ENCODE peak calls at places on chromosomes 16 and 17, in four cellular contexts. R is endodermal cell, T is astrocyte, B is thoracic aorta. U is an unnamed sample. For H3K36me3, the result is how much of the 10 kb centered on the place peaks cover.

GRCh38 chr16:3001316-3001715 is 11.4 kb upstream of the CLDN9 start:
- DNase-seq in T (no peak), B (no peak), R (peak), U (no peak)

GRCh38 chr16:66274335-66275110 is 92.0 kb upstream of the CDH5 start:
- DNase-seq in R (peak), T (no peak), B (no peak), U (no peak)

GRCh38 chr17:10521949-10522348 is 3.6 kb upstream of the MYH1 start:
- DNase-seq in B (no peak), T (no peak), R (no peak), U (no peak)

GRCh38 chr16:56997264-56997663 is 7.9 kb downstream of the NLRC5 start:
- DNase-seq in B (no peak), R (no peak), T (no peak), U (no peak)

GRCh38 chr16:89565256-89565505 is 4.7 kb downstream of the RPL13 start:
- DNase-seq in R (peak), B (no peak), T (no peak), U (no peak)

GRCh38 chr17:49952912-49953497 is 16.0 kb upstream of the DLX4 start:
- DNase-seq in B (no peak), R (no peak), T (no peak), U (no peak)

GRCh38 chr16:318628-319027 is 33.9 kb downstream of the AXIN1 start:
- DNase-seq in R (peak), T (no peak), B (no peak), U (no peak)

GRCh38 chr16:80210787-80211186 is 330.0 kb upstream of the DYNLRB2 start:
- DNase-seq in R (no peak), B (no peak), T (no peak), U (no peak)

GRCh38 chr17:83083368-83084201 is 4.2 kb downstream of the METRNL start:
- DNase-seq in R (peak), B (no peak), T (peak), U (peak)

GRCh38 chr16:21101631-21102420 is 48.8 kb downstream of the DNAH3 start:
- DNase-seq in B (no peak), R (peak), T (no peak), U (no peak)

GRCh38 chr16:46817961-46818360 is 13.0 kb downstream of the C16orf87 start:
- DNase-seq in R (no peak), B (no peak), T (peak), U (no peak)

GRCh38 chr17:3896108-3897099 is 3.6 kb upstream of the CAMKK1 start:
- DNase-seq in B (no peak), T (no peak), R (no peak), U (no peak)

GRCh38 chr17:50681260-50682200 is 26.2 kb downstream of the ANKRD40 start:
- DNase-seq in T (peak), R (no peak), B (no peak), U (no peak)

GRCh38 chr17:41666336-41666680 is 22.4 kb upstream of the EIF1 start:
- DNase-seq in T (peak), R (no peak), B (no peak), U (no peak)

GRCh38 chr17:20955437-20956323 is 87.1 kb downstream of the USP22 start:
- DNase-seq in T (peak), R (peak), B (no peak), U (no peak)
- TF ChIP-seq CTCF in T (no peak), R (no peak), B (no peak), U (no peak)

GRCh38 chr16:11494433-11494832 is 92.3 kb downstream of the LITAF start:
- DNase-seq in T (no peak), R (peak), B (no peak), U (no peak)

GRCh38 chr16:11493531-11493929 is 93.2 kb downstream of the LITAF start:
- DNase-seq in R (no peak), B (no peak), T (no peak), U (no peak)

GRCh38 chr16:11494029-11494428 is 92.7 kb downstream of the LITAF start:
- DNase-seq in B (no peak), R (peak), T (no peak), U (no peak)

GRCh38 chr16:11492808-11493530 is 93.8 kb downstream of the LITAF start:
- DNase-seq in B (no peak), T (no peak), R (no peak), U (no peak)

DNA sequence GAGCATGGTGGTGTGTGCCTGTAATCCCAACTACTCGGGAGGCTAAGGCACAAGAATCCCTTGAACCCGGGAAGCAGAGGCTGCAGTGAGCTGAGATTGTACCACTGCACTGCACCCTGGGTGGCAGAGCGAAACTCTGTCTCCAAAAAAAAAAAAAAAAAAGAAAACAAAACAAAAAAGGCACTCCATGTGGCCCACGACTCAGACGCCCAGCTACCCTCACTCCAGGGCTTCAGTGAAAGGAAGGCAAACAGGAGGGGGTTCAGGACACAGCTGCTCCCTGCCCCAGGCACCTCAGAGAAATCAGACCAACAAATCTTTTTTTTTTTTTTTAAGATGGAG is 91.7 kb downstream of the LITAF start:
- DNase-seq in T (no peak), R (no peak), B (no peak), U (no peak)
- H3K4me3 ChIP-seq in T (no peak), R (no peak), B (no peak), U (no peak)

GRCh38 chr17:75706042-75706728 is 15.1 kb upstream of the ITGB4 start:
- DNase-seq in R (no peak), T (no peak), B (no peak), U (no peak)
- H3K36me3 ChIP-seq in R (half or more), T (under half), B (half or more), U (under half)

DNA sequence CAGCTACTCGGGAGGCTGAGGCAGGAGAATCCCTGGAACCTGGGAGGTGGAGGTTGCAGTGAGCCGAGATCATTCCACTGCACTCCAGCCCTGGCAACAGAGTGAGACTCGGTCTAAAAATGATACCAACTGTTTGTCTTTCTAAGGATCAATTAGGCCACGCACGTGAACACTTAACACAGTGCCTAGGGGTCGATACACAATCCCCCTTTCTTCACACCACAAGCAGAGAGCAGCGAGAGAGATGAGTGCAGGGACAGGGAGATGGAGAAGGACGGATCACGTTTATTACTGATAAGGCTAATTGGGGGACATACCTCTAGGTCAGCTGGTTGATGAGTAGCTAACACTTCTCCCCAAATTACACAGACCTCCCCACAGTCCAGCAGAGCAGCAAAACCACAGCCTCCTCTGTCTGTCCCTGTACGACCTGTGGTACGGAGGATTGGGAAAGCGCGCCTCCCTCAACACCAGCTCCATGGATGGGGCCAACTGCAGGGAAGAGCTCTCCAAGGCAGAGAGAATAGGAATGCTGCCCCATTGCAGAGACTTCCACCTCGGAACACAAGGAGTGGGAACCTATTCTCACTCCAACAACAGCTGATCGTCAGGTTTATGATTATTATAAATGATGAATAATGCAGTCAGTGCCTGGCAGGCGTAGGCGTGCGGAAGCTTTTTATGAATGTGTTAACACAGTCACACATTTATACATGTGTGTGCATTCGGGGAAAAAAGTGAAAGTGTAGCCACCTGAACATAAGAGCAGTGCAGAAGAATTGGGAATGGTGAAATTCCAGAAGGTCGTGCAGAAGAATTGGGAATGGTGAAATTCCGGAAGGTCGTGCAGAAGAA is 155.1 kb downstream of the C16orf95 start:
- DNase-seq in R (no peak), B (no peak), T (no peak), U (no peak)
- TF ChIP-seq CTCF in R (no peak), B (no peak), T (no peak), U (no peak)

DNA sequence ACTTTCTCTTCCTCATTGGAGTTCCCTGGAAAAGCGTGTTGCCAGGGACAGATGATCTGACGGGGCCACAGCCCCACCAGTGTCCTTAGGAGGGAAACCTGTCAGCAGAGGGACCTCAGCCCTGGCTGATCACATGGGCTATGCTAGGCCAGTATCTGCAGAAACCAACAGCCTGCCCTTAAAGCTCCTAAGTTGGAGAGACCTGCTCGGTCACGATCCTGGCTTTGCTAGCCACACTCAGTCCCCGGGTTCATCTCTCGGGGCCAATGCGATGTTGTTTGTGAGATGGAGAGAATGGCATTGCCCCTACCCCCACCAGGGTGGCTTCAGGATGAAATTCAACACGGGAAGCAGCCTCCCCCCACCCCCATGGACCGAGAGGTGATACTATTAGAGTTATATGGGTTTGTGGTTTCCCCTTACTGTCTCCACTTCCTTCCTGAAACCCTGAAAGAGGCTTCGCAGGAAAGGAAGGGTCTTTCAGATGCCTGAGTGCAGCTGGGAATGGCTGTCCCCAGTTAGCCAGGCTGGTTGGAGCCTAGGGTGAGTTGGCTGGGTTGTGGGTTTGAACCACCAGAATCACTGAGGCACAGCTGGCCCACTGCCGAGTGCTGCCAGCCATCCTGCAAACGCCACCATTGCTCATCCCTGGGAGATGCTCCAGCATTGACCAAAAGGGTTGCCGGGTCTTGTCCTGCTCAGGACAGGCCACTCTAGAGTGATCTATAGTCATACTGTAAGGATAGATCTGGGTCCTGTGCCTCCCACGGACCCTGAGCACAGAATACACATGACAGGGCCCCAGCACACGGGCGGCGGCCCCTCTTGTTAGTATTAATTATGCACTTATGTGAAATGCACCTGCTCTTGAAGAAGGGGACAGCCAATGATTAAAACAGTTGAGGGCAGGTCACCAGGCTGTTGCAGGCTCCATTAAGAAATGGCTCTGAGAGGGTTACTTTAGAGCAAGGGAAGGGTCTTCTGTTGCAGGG is 16.8 kb downstream of the RMI2 start:
- DNase-seq in B (no peak), R (no peak), T (no peak), U (no peak)
- H3K4me3 ChIP-seq in B (no peak), R (no peak), T (no peak), U (no peak)